ENCODE peak calls at places on chromosome 18, in four cellular contexts. Y is brain microvascular endothelial cell, Q is tibial nerve, N is uterus. T is an unnamed sample.
A peak's percentile ranks its signal among the peaks of the same experiment; 100 is the strongest.

GRCh38 chr18:44736664-44737063 is 56.0 kb downstream of the SETBP1 start:
- DNase-seq in Y (no peak), Q (no peak), N (no peak), T (no peak)

GRCh38 chr18:77102246-77103040 is 30.1 kb downstream of the MBP start:
- DNase-seq in Y (peak; percentile 57), Q (no peak), N (no peak), T (no peak)

GRCh38 chr18:64380117-64380516 is 231.2 kb upstream of the LINC00305 start:
- DNase-seq in Y (no peak), Q (no peak), N (no peak), T (no peak)

GRCh38 chr18:55449412-55450140 is 138.4 kb downstream of the TCF4 start:
- DNase-seq in Y (no peak), Q (no peak), N (no peak), T (no peak)

GRCh38 chr18:76461692-76462325 is 33.2 kb downstream of the ZNF516 start:
- DNase-seq in Y (no peak), Q (no peak), N (no peak), T (no peak)

GRCh38 chr18:50853863-50854271 is 25.1 kb upstream of the ME2 start:
- DNase-seq in Y (peak; percentile 79), Q (no peak), N (no peak), T (no peak)

GRCh38 chr18:11906926-11907874 is 917 bp downstream of the MPPE1 start:
- DNase-seq in Y (no peak), Q (no peak), N (no peak), T (no peak)

GRCh38 chr18:7601936-7602335 is 34.8 kb downstream of the PTPRM start:
- DNase-seq in Y (no peak), Q (no peak), N (no peak), T (no peak)

GRCh38 chr18:62875320-62875719 is 160.0 kb downstream of the PHLPP1 start:
- DNase-seq in Y (no peak), Q (no peak), N (no peak), T (no peak)

GRCh38 chr18:36627616-36628015 is 201.2 kb downstream of the TPGS2 start:
- DNase-seq in Y (no peak), Q (no peak), N (no peak), T (no peak)

GRCh38 chr18:32956591-32957310 is 183.9 kb upstream of the KLHL14 start:
- DNase-seq in Y (peak; percentile 22), Q (no peak), N (no peak), T (no peak)

GRCh38 chr18:68221116-68221724 is 493.7 kb downstream of the TMX3 start:
- DNase-seq in Y (no peak), Q (no peak), N (no peak), T (no peak)

GRCh38 chr18:12309683-12310198 is 1.7 kb downstream of the TUBB6 start:
- DNase-seq in Y (no peak), Q (no peak), N (no peak), T (no peak)

GRCh38 chr18:64097497-64097896 is 51.4 kb downstream of the LINC00305 start:
- DNase-seq in Y (no peak), Q (no peak), N (no peak), T (no peak)

GRCh38 chr18:58507881-58508280 is 121.0 kb downstream of the ALPK2 start:
- DNase-seq in Y (no peak), Q (no peak), N (no peak), T (no peak)

GRCh38 chr18:58135806-58136331 is 91.8 kb downstream of the NEDD4L start:
- DNase-seq in Y (peak; percentile 57), Q (peak; percentile 19), N (peak; percentile 57), T (peak; percentile 59)

GRCh38 chr18:58392336-58393000 is 236.4 kb downstream of the ALPK2 start:
- DNase-seq in Y (peak; percentile 19), Q (no peak), N (peak; percentile 36), T (no peak)

GRCh38 chr18:813405-814071 is 1.5 kb upstream of the YES1 start:
- DNase-seq in Y (no peak), Q (no peak), N (no peak), T (no peak)
- H3K4me3 ChIP-seq in Y (no peak overlapping the region), Q (no peak overlapping the region), N (no peak overlapping the region), T (peak overlapping the region; percentile 80)

GRCh38 chr18:9913151-9913525 is 678 bp upstream of the VAPA start:
- DNase-seq in Y (peak; percentile 26), Q (no peak), N (no peak), T (no peak)
- H3K4me3 ChIP-seq in Y (peak overlapping the region; percentile 90), Q (peak overlapping the region; percentile 97), N (peak overlapping the region; percentile 90), T (peak overlapping the region; percentile 99)

DNA sequence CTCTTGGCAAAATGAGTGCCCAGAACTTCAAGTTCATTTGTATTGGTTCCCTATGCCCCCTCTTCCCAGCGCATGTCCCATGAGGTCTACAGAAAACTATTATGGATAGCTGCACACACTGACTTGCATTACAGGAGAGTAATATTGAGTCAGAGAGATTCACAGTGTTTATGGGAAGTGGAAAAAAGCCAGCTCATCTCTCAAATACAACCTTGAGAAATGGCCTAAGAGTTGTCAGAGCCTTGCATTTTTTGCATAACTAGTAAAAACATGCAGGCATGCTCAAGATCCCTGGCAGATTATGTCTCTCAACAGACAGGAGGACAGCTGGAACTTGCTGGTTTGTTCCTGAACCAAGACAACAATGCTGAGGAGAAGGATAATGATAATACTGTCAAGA is 1292.8 kb downstream of the DSC3 start:
- DNase-seq in Y (no peak), Q (no peak), N (no peak), T (no peak)
- H3K4me3 ChIP-seq in Y (no peak overlapping the region), Q (no peak overlapping the region), N (no peak overlapping the region), T (no peak overlapping the region)

GRCh38 chr18:34866739-34867138 is 156.6 kb downstream of the DTNA start:
- DNase-seq in Y (no peak), Q (no peak), N (no peak), T (no peak)

GRCh38 chr18:34866310-34866709 is 156.2 kb downstream of the DTNA start:
- DNase-seq in Y (no peak), Q (no peak), N (no peak), T (no peak)

GRCh38 chr18:34864836-34865497 is 154.9 kb downstream of the DTNA start:
- DNase-seq in Y (no peak), Q (no peak), N (no peak), T (no peak)

GRCh38 chr18:34870916-34871315 is 160.8 kb downstream of the DTNA start:
- DNase-seq in Y (no peak), Q (no peak), N (no peak), T (no peak)

GRCh38 chr18:34867520-34867919 is 157.4 kb downstream of the DTNA start:
- DNase-seq in Y (peak; percentile 3), Q (no peak), N (peak; percentile 14), T (no peak)
- H3K4me3 ChIP-seq in Y (no peak overlapping the region), Q (no peak overlapping the region), N (no peak overlapping the region), T (no peak overlapping the region)

DNA sequence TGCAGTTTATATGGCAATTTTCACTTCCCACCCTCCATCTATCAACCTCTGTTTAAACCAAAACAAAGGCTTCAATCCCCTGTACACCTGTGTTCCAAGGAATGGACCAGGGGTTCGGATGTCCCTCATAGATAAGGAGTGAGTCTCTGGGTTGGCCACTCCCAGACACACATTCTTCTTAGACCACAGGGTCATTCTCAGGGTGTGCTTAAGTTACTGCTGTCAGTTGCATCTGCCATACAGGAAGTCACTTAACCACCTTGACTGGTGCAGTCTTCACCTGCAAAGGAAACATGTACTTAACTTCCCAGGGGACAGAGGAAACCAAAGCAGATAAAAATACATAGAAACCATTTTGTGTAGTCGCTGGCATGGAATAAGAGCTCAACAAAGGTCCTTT is 151.0 kb upstream of the NDUFV2 start:
- DNase-seq in Y (no peak), Q (no peak), N (no peak), T (no peak)
- H3K4me3 ChIP-seq in Y (no peak overlapping the region), Q (no peak overlapping the region), N (no peak overlapping the region), T (no peak overlapping the region)

DNA sequence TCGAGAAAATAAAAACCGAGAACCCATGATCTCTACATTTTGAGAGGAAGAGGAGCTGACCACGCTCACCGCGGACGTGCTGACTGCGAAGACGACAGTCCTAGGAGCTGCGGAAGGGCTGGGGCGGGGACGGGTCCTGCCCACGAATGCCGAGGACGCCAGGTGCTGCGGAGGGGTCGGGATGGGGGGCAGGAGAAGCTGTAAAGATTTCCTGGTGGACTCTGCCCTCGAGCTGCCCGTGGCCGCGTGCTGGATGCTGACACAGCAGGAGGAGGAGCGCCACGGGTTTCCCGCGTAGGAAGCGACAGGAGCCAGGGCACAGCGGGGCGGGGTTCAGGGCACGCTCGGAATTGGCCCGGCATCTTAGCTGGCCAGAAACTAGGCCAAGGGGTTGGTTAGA is 22.2 kb downstream of the ZSCAN30 start:
- DNase-seq in Y (no peak), Q (no peak), N (peak; percentile 26), T (peak; percentile 12)
- H3K4me3 ChIP-seq in Y (peak overlapping the region; percentile 52), Q (peak overlapping the region; percentile 77), N (peak overlapping the region; percentile 80), T (peak overlapping the region; percentile 42)

T was measured in CD8-positive, alpha-beta T cell.